ENCODE peak calls at places on chromosomes 4 and X, in four cellular contexts. One of them, this sample, is unnamed.

GRCh38 chr4:33961751-33962150 is 2282.6 kb downstream of the ARAP2 start:
- DNase-seq in ovary: no peak
- DNase-seq in A549: no peak
- DNase-seq in OCI-LY7: no peak
- DNase-seq in this sample: no peak

GRCh38 chrX:150692837-150693781 is at the start of gene MTMR1:
- DNase-seq in ovary: peak
- DNase-seq in A549: peak
- DNase-seq in OCI-LY7: peak
- DNase-seq in this sample: peak

GRCh38 chr4:56048621-56049427 is 100.1 kb downstream of the CEP135 start:
- DNase-seq in ovary: peak
- DNase-seq in A549: peak
- DNase-seq in OCI-LY7: peak
- DNase-seq in this sample: peak

GRCh38 chr4:99835942-99836341 is 19.3 kb downstream of the DAPP1 start:
- DNase-seq in ovary: no peak
- DNase-seq in A549: no peak
- DNase-seq in OCI-LY7: no peak
- DNase-seq in this sample: no peak

GRCh38 chrX:72262077-72262476 is 15.0 kb downstream of the RPS4X start:
- DNase-seq in ovary: no peak
- DNase-seq in A549: no peak
- DNase-seq in OCI-LY7: no peak
- DNase-seq in this sample: peak

GRCh38 chrX:130100180-130100579 is 10.1 kb downstream of the ELF4 start:
- DNase-seq in ovary: no peak
- DNase-seq in A549: no peak
- DNase-seq in OCI-LY7: no peak
- DNase-seq in this sample: peak

GRCh38 chr4:47287735-47288134 is 175.8 kb downstream of the COMMD8 start:
- DNase-seq in ovary: no peak
- DNase-seq in A549: no peak
- DNase-seq in OCI-LY7: no peak
- DNase-seq in this sample: no peak

GRCh38 chr4:124936427-124936826 is 223.9 kb upstream of the ANKRD50 start:
- DNase-seq in ovary: peak
- DNase-seq in A549: no peak
- DNase-seq in OCI-LY7: no peak
- DNase-seq in this sample: peak

GRCh38 chrX:141701081-141701480 is 2.5 kb upstream of the SPANXD start:
- DNase-seq in ovary: no peak
- DNase-seq in A549: no peak
- DNase-seq in OCI-LY7: no peak
- DNase-seq in this sample: no peak

GRCh38 chr4:146222313-146222712 is 8.0 kb downstream of the REELD1 start:
- DNase-seq in ovary: no peak
- DNase-seq in A549: no peak
- DNase-seq in OCI-LY7: no peak
- DNase-seq in this sample: no peak

GRCh38 chr4:166941629-166942028 is 292.7 kb downstream of the SPOCK3 start:
- DNase-seq in ovary: no peak
- DNase-seq in A549: no peak
- DNase-seq in OCI-LY7: no peak
- DNase-seq in this sample: no peak

GRCh38 chrX:70432936-70433847 is 10.1 kb downstream of the GDPD2 start:
- DNase-seq in ovary: no peak
- DNase-seq in A549: no peak
- DNase-seq in OCI-LY7: no peak
- DNase-seq in this sample: no peak

GRCh38 chr4:151099976-151100417 is 569 bp downstream of the RPS3A start:
- DNase-seq in ovary: no peak
- DNase-seq in A549: no peak
- DNase-seq in OCI-LY7: no peak
- DNase-seq in this sample: no peak

GRCh38 chrX:100625985-100626491 is 10.6 kb downstream of the TSPAN6 start:
- DNase-seq in ovary: no peak
- DNase-seq in A549: no peak
- DNase-seq in OCI-LY7: peak
- DNase-seq in this sample: no peak

GRCh38 chr4:7414736-7415510 is 19.8 kb downstream of the PSAPL1 start:
- DNase-seq in ovary: no peak
- DNase-seq in A549: no peak
- DNase-seq in OCI-LY7: no peak
- DNase-seq in this sample: no peak

GRCh38 chr4:54568184-54568583 is 89.6 kb upstream of the KIT start:
- DNase-seq in ovary: no peak
- DNase-seq in A549: no peak
- DNase-seq in OCI-LY7: no peak
- DNase-seq in this sample: no peak

GRCh38 chr4:8475751-8476575 is 35.4 kb downstream of the TRMT44 start:
- DNase-seq in ovary: no peak
- DNase-seq in A549: no peak
- DNase-seq in OCI-LY7: no peak
- DNase-seq in this sample: no peak

GRCh38 chrX:136046295-136046894 is 61.2 kb downstream of the SLC9A6 start:
- DNase-seq in ovary: no peak
- DNase-seq in A549: no peak
- DNase-seq in OCI-LY7: no peak
- DNase-seq in this sample: no peak

GRCh38 chr4:142473218-142473959 is 372.7 kb downstream of the INPP4B start:
- DNase-seq in ovary: peak
- DNase-seq in A549: no peak
- DNase-seq in OCI-LY7: no peak
- DNase-seq in this sample: peak

GRCh38 chr4:24172406-24172805 is 282.6 kb upstream of the PPARGC1A start:
- DNase-seq in ovary: no peak
- DNase-seq in A549: no peak
- DNase-seq in OCI-LY7: no peak
- DNase-seq in this sample: no peak

GRCh38 chr4:39151120-39151713 is 31.1 kb upstream of the WDR19 start:
- DNase-seq in ovary: no peak
- DNase-seq in A549: no peak
- DNase-seq in OCI-LY7: peak
- DNase-seq in this sample: no peak

GRCh38 chrX:103533428-103534216 is 14.3 kb upstream of the RAB40A start:
- DNase-seq in ovary: peak
- DNase-seq in A549: peak
- DNase-seq in OCI-LY7: peak
- DNase-seq in this sample: peak

GRCh38 chr4:145843148-145843547 is 95.5 kb downstream of the ZNF827 start:
- DNase-seq in ovary: no peak
- DNase-seq in A549: no peak
- DNase-seq in OCI-LY7: no peak
- DNase-seq in this sample: no peak

GRCh38 chr4:181479145-181479544 is 764.1 kb upstream of the TENM3 start:
- DNase-seq in ovary: no peak
- DNase-seq in A549: no peak
- DNase-seq in OCI-LY7: no peak
- DNase-seq in this sample: no peak

GRCh38 chr4:140076307-140076706 is 77.7 kb downstream of the MAML3 start:
- DNase-seq in ovary: no peak
- DNase-seq in A549: no peak
- DNase-seq in OCI-LY7: no peak
- DNase-seq in this sample: no peak

GRCh38 chr4:95867919-95868318 is 28.0 kb downstream of the PDHA2 start:
- DNase-seq in ovary: no peak
- DNase-seq in A549: no peak
- DNase-seq in OCI-LY7: peak
- DNase-seq in this sample: no peak

GRCh38 chr4:186598686-186599085 is 43.3 kb upstream of the MTNR1A start:
- DNase-seq in ovary: no peak
- DNase-seq in A549: no peak
- DNase-seq in OCI-LY7: no peak
- DNase-seq in this sample: no peak

GRCh38 chr4:141541851-141542250 is 94.5 kb upstream of the IL15 start:
- DNase-seq in ovary: no peak
- DNase-seq in A549: no peak
- DNase-seq in OCI-LY7: no peak
- DNase-seq in this sample: no peak

GRCh38 chr4:24659241-24659961 is 75.0 kb upstream of the DHX15 start:
- DNase-seq in ovary: no peak
- DNase-seq in A549: no peak
- DNase-seq in OCI-LY7: no peak
- DNase-seq in this sample: no peak

GRCh38 chr4:38385286-38386010 is 278.6 kb upstream of the KLF3 start:
- DNase-seq in ovary: no peak
- DNase-seq in A549: peak
- DNase-seq in OCI-LY7: no peak
- DNase-seq in this sample: no peak

GRCh38 chrX:102129473-102129872 is 4.0 kb downstream of the TCEAL2 start:
- DNase-seq in ovary: no peak
- DNase-seq in A549: peak
- DNase-seq in OCI-LY7: peak
- DNase-seq in this sample: no peak

GRCh38 chrX:115690554-115691216 is 129.7 kb downstream of the PLS3 start:
- DNase-seq in ovary: peak
- DNase-seq in A549: peak
- DNase-seq in OCI-LY7: peak
- DNase-seq in this sample: peak

GRCh38 chrX:48798318-48798717 is 3.5 kb upstream of the HDAC6 start:
- DNase-seq in ovary: no peak
- DNase-seq in A549: no peak
- DNase-seq in OCI-LY7: no peak
- DNase-seq in this sample: no peak

GRCh38 chr4:30720021-30720655 is at the start of gene PCDH7:
- DNase-seq in ovary: peak
- DNase-seq in A549: peak
- DNase-seq in OCI-LY7: no peak
- DNase-seq in this sample: peak

GRCh38 chr4:1981251-1982055 is 27.3 kb downstream of the NELFA start:
- DNase-seq in ovary: no peak
- DNase-seq in A549: peak
- DNase-seq in OCI-LY7: peak
- DNase-seq in this sample: no peak

GRCh38 chr4:87502580-87503238 is 26.5 kb downstream of the SPARCL1 start:
- DNase-seq in ovary: no peak
- DNase-seq in A549: no peak
- DNase-seq in OCI-LY7: no peak
- DNase-seq in this sample: no peak

GRCh38 chr4:87510747-87511146 is 18.4 kb downstream of the SPARCL1 start:
- DNase-seq in ovary: no peak
- DNase-seq in A549: no peak
- DNase-seq in OCI-LY7: no peak
- DNase-seq in this sample: no peak

GRCh38 chr4:87511500-87511899 is 17.7 kb downstream of the SPARCL1 start:
- DNase-seq in ovary: no peak
- DNase-seq in A549: no peak
- DNase-seq in OCI-LY7: no peak
- DNase-seq in this sample: no peak

GRCh38 chr4:87506974-87507701 is 22.0 kb downstream of the SPARCL1 start:
- DNase-seq in ovary: no peak
- DNase-seq in A549: no peak
- DNase-seq in OCI-LY7: no peak
- DNase-seq in this sample: no peak

GRCh38 chr4:87505862-87506261 is 23.3 kb downstream of the SPARCL1 start:
- DNase-seq in ovary: no peak
- DNase-seq in A549: no peak
- DNase-seq in OCI-LY7: no peak
- DNase-seq in this sample: no peak
- TF ChIP-seq CTCF in ovary: no peak
- TF ChIP-seq CTCF in A549: no peak
- TF ChIP-seq CTCF in OCI-LY7: peak
- TF ChIP-seq CTCF in this sample: no peak

GRCh38 chrX:39756086-39756883 is 341.5 kb downstream of the BCOR start:
- DNase-seq in ovary: no peak
- DNase-seq in A549: no peak
- DNase-seq in OCI-LY7: no peak
- DNase-seq in this sample: peak
- H3K27ac ChIP-seq in ovary: no peak
- H3K27ac ChIP-seq in A549: peak
- H3K27ac ChIP-seq in OCI-LY7: peak
- H3K27ac ChIP-seq in this sample: peak

GRCh38 chrX:119694601-119695534 is 1.9 kb upstream of the SEPTIN6 start:
- DNase-seq in ovary: no peak
- DNase-seq in A549: no peak
- DNase-seq in OCI-LY7: peak
- DNase-seq in this sample: no peak
- H3K4me3 ChIP-seq in ovary: no peak
- H3K4me3 ChIP-seq in A549: no peak
- H3K4me3 ChIP-seq in OCI-LY7: peak
- H3K4me3 ChIP-seq in this sample: no peak

GRCh38 chr4:53522334-53522733 is 69.0 kb downstream of the LNX1 start:
- DNase-seq in ovary: no peak
- DNase-seq in A549: no peak
- DNase-seq in OCI-LY7: no peak
- DNase-seq in this sample: no peak

GRCh38 chr4:53514509-53514908 is 76.8 kb downstream of the LNX1 start:
- DNase-seq in ovary: no peak
- DNase-seq in A549: no peak
- DNase-seq in OCI-LY7: no peak
- DNase-seq in this sample: no peak

GRCh38 chr4:53515076-53515475 is 76.2 kb downstream of the LNX1 start:
- DNase-seq in ovary: no peak
- DNase-seq in A549: no peak
- DNase-seq in OCI-LY7: no peak
- DNase-seq in this sample: no peak

GRCh38 chr4:53518807-53519206 is 72.5 kb downstream of the LNX1 start:
- DNase-seq in ovary: no peak
- DNase-seq in A549: no peak
- DNase-seq in OCI-LY7: no peak
- DNase-seq in this sample: no peak

DNA sequence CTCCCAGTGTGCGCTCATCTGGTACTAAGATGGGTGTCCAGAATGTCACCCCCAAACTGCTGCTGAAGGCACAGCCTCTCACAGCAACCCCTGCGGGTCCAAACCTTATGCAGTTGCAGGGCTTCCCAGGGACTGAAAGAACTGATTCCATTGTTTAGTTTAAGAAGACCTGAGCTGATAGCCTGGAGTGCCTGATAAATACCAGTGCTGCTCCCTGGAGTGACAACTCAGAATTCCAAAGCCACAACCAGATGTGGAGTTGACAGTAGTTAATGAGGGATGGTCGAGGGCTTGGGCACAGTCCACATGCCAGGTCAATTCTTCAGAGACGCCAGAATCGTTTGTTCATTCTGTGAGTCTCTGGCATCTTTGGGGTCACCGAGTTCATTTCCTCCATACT is 71.2 kb downstream of the LNX1 start:
- DNase-seq in ovary: no peak
- DNase-seq in A549: no peak
- DNase-seq in OCI-LY7: no peak
- DNase-seq in this sample: no peak
- TF ChIP-seq CTCF in ovary: no peak
- TF ChIP-seq CTCF in A549: no peak
- TF ChIP-seq CTCF in OCI-LY7: no peak
- TF ChIP-seq CTCF in this sample: no peak

This sample was measured in thyroid gland.